ENCODE peak calls at places on chromosomes 5 and 9, in six cellular contexts. W is GM12892, E is HepG2, G is H1, M is K562, F is GM12878. K is an unnamed sample.

GRCh38 chr5:93226202-93226735 is 354.8 kb downstream of the NR2F1-AS1 start:
- DNase-seq in E (no peak), W (no peak), M (no peak), G (no peak), F (no peak), K (no peak)

GRCh38 chr5:124868661-124869060 is 122.2 kb upstream of the ZNF608 start:
- DNase-seq in G (no peak), W (no peak), F (no peak), E (no peak), M (no peak), K (no peak)

GRCh38 chr5:68380071-68380470 is 164.5 kb downstream of the PIK3R1 start:
- DNase-seq in F (no peak), G (no peak), E (no peak), M (no peak), W (no peak), K (no peak)

GRCh38 chr9:85541876-85542275 is 199.9 kb downstream of the AGTPBP1 start:
- DNase-seq in E (no peak), M (no peak), W (no peak), F (no peak), G (no peak), K (no peak)

GRCh38 chr5:180636403-180637075 is 12.9 kb downstream of the FLT4 start:
- DNase-seq in E (no peak), W (no peak), F (no peak), G (no peak), M (no peak), K (no peak)

GRCh38 chr5:140145223-140145622 is 19.5 kb downstream of the IGIP start:
- DNase-seq in W (no peak), M (no peak), F (no peak), E (no peak), G (no peak), K (no peak)

GRCh38 chr5:75681125-75681830 is 36.0 kb downstream of the POC5 start:
- DNase-seq in E (peak), G (no peak), M (no peak), F (no peak), W (no peak), K (no peak)

GRCh38 chr9:114385412-114386181 is 2.2 kb downstream of the AKNA start:
- DNase-seq in W (no peak), E (peak), M (no peak), G (no peak), F (peak), K (no peak)

GRCh38 chr9:13705356-13705755 is 425.9 kb upstream of the MPDZ start:
- DNase-seq in F (no peak), E (no peak), G (no peak), M (no peak), W (no peak), K (no peak)

GRCh38 chr9:6134661-6135177 is 80.9 kb upstream of the IL33 start:
- DNase-seq in F (no peak), W (no peak), M (no peak), G (no peak), E (no peak), K (no peak)

GRCh38 chr9:20625003-20625349 is 2.7 kb upstream of the MLLT3 start:
- DNase-seq in M (no peak), F (no peak), G (no peak), E (no peak), W (no peak), K (no peak)

GRCh38 chr9:20623021-20623747 is 885 bp upstream of the MLLT3 start:
- DNase-seq in E (no peak), G (no peak), M (no peak), F (no peak), W (no peak), K (no peak)

GRCh38 chr9:20623748-20624124 is 1.4 kb upstream of the MLLT3 start:
- DNase-seq in G (no peak), F (no peak), W (no peak), E (no peak), M (no peak), K (no peak)

GRCh38 chr9:20622330-20623020 is at the start of gene MLLT3:
- DNase-seq in M (no peak), W (peak), F (peak), G (peak), E (peak), K (peak)

GRCh38 chr9:20624201-20625002 is 2.1 kb upstream of the MLLT3 start:
- DNase-seq in W (no peak), F (peak), G (no peak), M (no peak), E (peak), K (no peak)
- TF ChIP-seq TAF1 in W (no peak), F (no peak), G (no peak), M (no peak), E (no peak), K (no peak)

DNA sequence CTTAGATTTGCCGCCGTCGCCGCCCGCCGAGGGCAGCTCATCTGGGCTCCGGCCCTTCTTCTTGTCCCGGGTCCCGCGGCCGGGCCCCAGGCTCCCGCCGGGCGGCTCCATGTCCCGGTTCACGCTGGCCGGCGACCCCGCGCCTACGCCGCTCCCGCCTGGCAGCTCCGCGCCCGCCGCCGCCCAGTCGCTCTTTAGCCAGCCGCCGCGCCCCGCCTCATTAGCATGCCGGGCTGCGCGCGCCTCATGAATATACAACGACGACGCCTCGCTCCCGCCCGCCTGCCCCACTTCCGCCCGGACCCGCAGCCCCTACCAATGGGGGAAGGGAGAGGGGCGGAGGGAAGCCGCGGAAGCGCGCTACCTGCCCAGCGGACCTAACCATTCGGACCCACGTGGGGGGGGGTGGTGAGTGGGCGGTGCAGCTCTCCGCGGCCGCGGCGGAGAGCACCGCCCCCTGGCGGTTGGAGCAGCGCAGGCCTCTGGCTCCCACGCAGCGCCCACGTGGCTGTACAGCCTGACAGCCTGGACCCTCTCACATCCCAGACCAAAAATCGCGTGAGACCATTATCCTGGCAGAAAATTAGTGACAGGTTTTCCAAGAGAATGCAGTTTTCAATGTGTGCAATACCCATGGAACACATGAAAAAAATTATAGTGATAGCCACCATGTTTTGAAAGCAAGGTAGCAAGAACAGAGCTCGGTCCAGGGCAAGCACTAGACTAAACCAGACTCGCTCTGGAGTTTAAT is at the start of gene DIAPH1:
- DNase-seq in E (peak), W (peak), G (peak), F (peak), M (peak), K (peak)
- TF ChIP-seq POLR2A in E (peak), W (peak), G (no peak), F (peak), M (no peak), K (peak)

GRCh38 chr5:170247363-170247762 is 14.6 kb downstream of the C5orf58 start:
- DNase-seq in G (no peak), W (no peak), M (no peak), E (no peak), F (no peak), K (no peak)
- TF ChIP-seq TAF1 in G (no peak), W (no peak), M (no peak), E (no peak), F (no peak), K (no peak)

GRCh38 chr5:61752588-61752987 is 420.5 kb downstream of the ZSWIM6 start:
- DNase-seq in E (no peak), G (no peak), M (no peak), F (no peak), W (no peak), K (no peak)
- TF ChIP-seq POLR2A in E (no peak), G (no peak), M (no peak), F (no peak), W (no peak), K (no peak)

GRCh38 chr5:169354263-169354662 is 53.3 kb upstream of the SLIT3 start:
- DNase-seq in G (no peak), F (no peak), M (no peak), W (no peak), E (no peak), K (no peak)
- TF ChIP-seq TAF1 in G (no peak), F (no peak), M (no peak), W (no peak), E (no peak), K (no peak)

K was measured in GM12891.